ENCODE peak calls at places on chromosomes 1 and 21, in ten cellular contexts. M is CD8-positive, alpha-beta T cell; C is upper lobe of left lung; X is neuronal stem cell; V is left ventricle myocardium inferior; J is thoracic aorta; H is fibroblast of the aortic adventitia; O is pancreas; U is epithelial cell of esophagus; F is fibroblast of mammary gland. G is an unnamed sample.

GRCh38 chr1:19799233-19799876 is 361 bp downstream of the TMCO4 start:
- DNase-seq in M (peak; percentile 40), C (peak; percentile 73), X (no peak), V (peak; percentile 71), J (no peak), H (peak; percentile 49), O (peak; percentile 75), U (peak; percentile 28), F (peak; percentile 31), G (peak; percentile 90)

GRCh38 chr1:36603461-36603860 is 120.7 kb upstream of the CSF3R start:
- DNase-seq in M (no peak), C (no peak), X (no peak), V (no peak), J (no peak), H (no peak), O (no peak), U (peak; percentile 7), F (no peak), G (no peak)

GRCh38 chr1:30286984-30287839 is 436.2 kb downstream of the MATN1 start:
- DNase-seq in M (no peak), C (no peak), X (no peak), V (no peak), J (no peak), H (no peak), O (no peak), U (no peak), F (no peak), G (peak; percentile 17)

GRCh38 chr1:160639652-160640051 is 7.2 kb downstream of the SLAMF1 start:
- DNase-seq in M (no peak), C (no peak), X (no peak), V (no peak), J (no peak), H (no peak), O (no peak), U (no peak), F (no peak), G (no peak)

GRCh38 chr21:45421071-45421845 is 16.3 kb downstream of the COL18A1 start:
- DNase-seq in M (no peak), C (peak; percentile 57), X (no peak), V (peak; percentile 18), J (no peak), H (no peak), O (peak; percentile 66), U (peak; percentile 73), F (no peak), G (peak; percentile 67)

GRCh38 chr1:119956306-119956705 is 60.0 kb upstream of the ADAM30 start:
- DNase-seq in M (no peak), C (no peak), X (no peak), V (no peak), J (no peak), H (no peak), O (no peak), U (no peak), F (no peak), G (no peak)

GRCh38 chr1:94892604-94893280 is 34.2 kb downstream of the CNN3 start:
- DNase-seq in M (no peak), C (no peak), X (no peak), V (no peak), J (no peak), H (no peak), O (no peak), U (no peak), F (no peak), G (no peak)

GRCh38 chr1:7046891-7047290 is 261.6 kb downstream of the CAMTA1 start:
- DNase-seq in M (no peak), C (no peak), X (no peak), V (no peak), J (no peak), H (no peak), O (no peak), U (no peak), F (no peak), G (no peak)

GRCh38 chr1:23862640-23863039 is 5.5 kb downstream of the FUCA1 start:
- DNase-seq in M (no peak), C (no peak), X (no peak), V (no peak), J (no peak), H (no peak), O (no peak), U (no peak), F (no peak), G (no peak)

GRCh38 chr1:53919675-53920066 is 25.7 kb downstream of the DIO1 start:
- DNase-seq in M (no peak), C (no peak), X (no peak), V (no peak), J (no peak), H (no peak), O (no peak), U (peak; percentile 36), F (peak; percentile 19), G (no peak)

GRCh38 chr1:66833112-66833511 is 32.0 kb upstream of the INSL5 start:
- DNase-seq in M (no peak), C (no peak), X (no peak), V (no peak), J (no peak), H (no peak), O (no peak), U (no peak), F (peak; percentile 11), G (no peak)

GRCh38 chr1:21630571-21631338 is 38.4 kb downstream of the RAP1GAP start:
- DNase-seq in M (no peak), C (no peak), X (no peak), V (no peak), J (no peak), H (no peak), O (no peak), U (no peak), F (no peak), G (no peak)

GRCh38 chr1:151984313-151984956 is 9.2 kb downstream of the S100A10 start:
- DNase-seq in M (no peak), C (no peak), X (no peak), V (no peak), J (no peak), H (no peak), O (no peak), U (no peak), F (no peak), G (no peak)

GRCh38 chr1:205183676-205184335 is 27.7 kb downstream of the DSTYK start:
- DNase-seq in M (no peak), C (no peak), X (no peak), V (no peak), J (no peak), H (peak; percentile 82), O (no peak), U (no peak), F (peak; percentile 67), G (no peak)

GRCh38 chr1:202411421-202411820 is 62.9 kb downstream of the PPP1R12B start:
- DNase-seq in M (no peak), C (no peak), X (no peak), V (no peak), J (no peak), H (no peak), O (no peak), U (no peak), F (peak; percentile 5), G (no peak)

GRCh38 chr1:167401260-167401873 is 117.0 kb downstream of the CD247 start:
- DNase-seq in M (peak; percentile 42), C (peak; percentile 82), X (no peak), V (no peak), J (no peak), H (peak; percentile 61), O (peak; percentile 74), U (peak; percentile 74), F (peak; percentile 57), G (no peak)

DNA sequence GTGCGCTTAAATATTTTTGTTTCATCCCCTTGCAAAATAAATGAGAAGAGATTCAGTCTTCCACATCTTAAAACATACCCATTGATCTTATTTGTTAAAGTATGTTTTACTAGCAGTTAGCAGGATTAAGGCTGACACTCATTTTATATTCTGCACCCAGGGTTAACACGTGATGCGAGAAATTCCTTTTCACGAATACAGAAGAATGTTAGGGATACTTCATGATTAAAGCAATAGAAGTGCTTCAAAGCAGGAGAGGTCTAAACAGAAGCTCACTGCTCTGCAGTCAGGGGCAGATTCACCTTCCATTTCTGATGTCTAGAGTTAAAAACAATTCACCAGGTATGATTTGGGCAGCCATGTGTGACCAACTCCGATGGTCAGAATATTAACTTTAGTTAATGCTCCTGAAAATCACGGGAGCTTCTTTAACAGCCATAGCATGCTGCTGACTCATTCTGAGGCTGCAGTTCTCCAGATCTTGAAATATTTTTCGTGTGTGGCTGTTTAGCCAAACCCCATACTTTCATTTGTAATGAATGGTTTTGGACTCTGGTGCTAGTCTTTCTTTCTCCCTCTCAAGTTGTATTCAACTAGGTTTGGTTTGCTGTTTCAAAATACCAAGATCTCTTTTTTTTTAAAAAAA is 19.7 kb downstream of the BCAR3 start:
- DNase-seq in M (no peak), C (no peak), X (no peak), V (no peak), J (no peak), H (peak; percentile 93), O (no peak), U (peak; percentile 56), F (peak; percentile 82), G (no peak)
- H3K4me3 ChIP-seq in M (no peak overlapping the region), C (no peak overlapping the region), X (no peak overlapping the region), V (no peak overlapping the region), J (peak overlapping the region; percentile 29), H (no peak overlapping the region), O (no peak overlapping the region), U (no peak overlapping the region), F (no peak overlapping the region), G (no peak overlapping the region)

GRCh38 chr1:14598498-14599172 is at the start of gene KAZN:
- DNase-seq in M (no peak), C (no peak), X (peak; percentile 74), V (peak; percentile 27), J (no peak), H (no peak), O (peak; percentile 23), U (no peak), F (no peak), G (no peak)
- H3K4me3 ChIP-seq in M (no peak within 1 kb of the TSS), C (no peak within 1 kb of the TSS), X (peak within 1 kb of the TSS; percentile 92), V (peak within 1 kb of the TSS; percentile 61), J (peak within 1 kb of the TSS; percentile 49), H (peak within 1 kb of the TSS; percentile 57), O (peak within 1 kb of the TSS; percentile 50), U (no peak within 1 kb of the TSS), F (peak within 1 kb of the TSS; percentile 7), G (peak within 1 kb of the TSS; percentile 48)

GRCh38 chr1:2510366-2511155 is 15.8 kb downstream of the PANK4 start:
- DNase-seq in M (no peak), C (no peak), X (no peak), V (no peak), J (no peak), H (no peak), O (no peak), U (no peak), F (no peak), G (no peak)
- H3K4me3 ChIP-seq in M (no peak overlapping the region), C (no peak overlapping the region), X (no peak overlapping the region), V (no peak overlapping the region), J (no peak overlapping the region), H (no peak overlapping the region), O (no peak overlapping the region), U (no peak overlapping the region), F (no peak overlapping the region), G (no peak overlapping the region)

GRCh38 chr1:208709981-208710380 is 465.8 kb upstream of the PLXNA2 start:
- DNase-seq in M (no peak), C (no peak), X (no peak), V (no peak), J (no peak), H (no peak), O (no peak), U (no peak), F (no peak), G (no peak)

GRCh38 chr1:208717490-208717889 is 473.3 kb upstream of the PLXNA2 start:
- DNase-seq in M (no peak), C (no peak), X (peak; percentile 11), V (no peak), J (no peak), H (no peak), O (no peak), U (no peak), F (no peak), G (no peak)

GRCh38 chr1:208714356-208714755 is 470.2 kb upstream of the PLXNA2 start:
- DNase-seq in M (no peak), C (no peak), X (no peak), V (no peak), J (no peak), H (no peak), O (no peak), U (no peak), F (no peak), G (no peak)
- H3K4me3 ChIP-seq in M (no peak overlapping the region), C (no peak overlapping the region), X (no peak overlapping the region), V (no peak overlapping the region), J (no peak overlapping the region), H (no peak overlapping the region), O (no peak overlapping the region), U (no peak overlapping the region), F (no peak overlapping the region), G (no peak overlapping the region)